ENCODE peak calls at places on chromosomes 13 and 19, in seven cellular contexts. K is fibroblast of pulmonary artery; O is hepatocyte; I is CD4-positive, alpha-beta T cell; Q is NB4; R is fibroblast of the aortic adventitia; F is psoas muscle. W is an unnamed sample.

GRCh38 chr13:96388598-96388997 is 298.7 kb downstream of the HS6ST3 start:
- DNase-seq in F (no peak), O (no peak), I (no peak), R (no peak), Q (no peak), K (no peak), W (no peak)

GRCh38 chr19:41702208-41702651 is 6.2 kb upstream of the CEACAM5 start:
- DNase-seq in F (no peak), Q (no peak), R (peak; percentile 4), K (peak; percentile 11), I (no peak), O (no peak), W (no peak)

GRCh38 chr19:342801-343421 is 1.7 kb downstream of the MIER2 start:
- DNase-seq in R (peak; percentile 91), F (peak; percentile 73), O (no peak), K (peak; percentile 90), Q (peak; percentile 78), I (no peak), W (peak; percentile 77)

GRCh38 chr13:20882206-20882605 is 20.3 kb downstream of the XPO4 start:
- DNase-seq in O (no peak), K (peak; percentile 16), R (peak; percentile 14), F (no peak), I (no peak), Q (no peak), W (no peak)

GRCh38 chr13:76043882-76044281 is 407.8 kb downstream of the LMO7 start:
- DNase-seq in Q (peak; percentile 3), F (no peak), K (peak; percentile 3), O (no peak), I (no peak), R (peak; percentile 6), W (no peak)

GRCh38 chr19:1067341-1068103 is 555 bp downstream of the ARHGAP45 start:
- DNase-seq in Q (peak; percentile 47), I (no peak), K (no peak), O (no peak), F (peak; percentile 20), R (no peak), W (no peak)

GRCh38 chr13:75635621-75636338 is at the start of gene LMO7:
- DNase-seq in O (peak; percentile 67), I (peak; percentile 34), F (peak; percentile 69), R (peak; percentile 49), K (peak; percentile 49), Q (peak; percentile 73), W (no peak)

GRCh38 chr13:96779691-96780090 is 214.6 kb downstream of the OXGR1 start:
- DNase-seq in I (no peak), K (no peak), O (no peak), Q (no peak), F (no peak), R (no peak), W (no peak)

GRCh38 chr13:41008349-41008980 is 10.7 kb downstream of the ELF1 start:
- DNase-seq in F (no peak), K (peak; percentile 79), I (no peak), R (peak; percentile 79), Q (peak; percentile 85), O (peak; percentile 18), W (peak; percentile 42)

GRCh38 chr19:35716735-35716984 is 1.1 kb upstream of the KMT2B start:
- DNase-seq in Q (no peak), F (no peak), I (no peak), R (no peak), O (no peak), K (no peak), W (no peak)

GRCh38 chr19:35718345-35719041 is 690 bp downstream of the KMT2B start:
- DNase-seq in K (peak; percentile 8), O (peak; percentile 52), Q (peak; percentile 42), F (peak; percentile 40), R (no peak), I (peak; percentile 36), W (no peak)

GRCh38 chr19:35715981-35716734 is 1.6 kb upstream of the KMT2B start:
- DNase-seq in F (peak; percentile 69), I (no peak), K (peak; percentile 39), O (peak; percentile 80), Q (peak; percentile 7), R (no peak), W (no peak)

GRCh38 chr19:35717665-35718344 is at the start of gene KMT2B:
- DNase-seq in O (peak; percentile 98), K (no peak), F (peak; percentile 97), R (no peak), I (no peak), Q (peak; percentile 94), W (peak; percentile 71)

GRCh38 chr19:35716985-35717664 is 678 bp upstream of the KMT2B start:
- DNase-seq in I (peak; percentile 95), R (peak; percentile 94), F (peak; percentile 90), K (peak; percentile 96), Q (peak; percentile 85), O (peak; percentile 94), W (peak; percentile 33)
- TF ChIP-seq CTCF in I (peak; percentile 95), R (peak; percentile 78), F (peak; percentile 90), K (peak; percentile 70), Q (peak; percentile 48), O (peak; percentile 90), W (peak; percentile 91)

GRCh38 chr13:101144808-101145419 is 271.4 kb downstream of the NALCN start:
- DNase-seq in R (peak; percentile 83), I (no peak), O (peak; percentile 83), Q (peak; percentile 70), F (no peak), K (peak; percentile 80), W (no peak)
- TF ChIP-seq CTCF in R (peak; percentile 56), I (peak; percentile 83), O (peak; percentile 76), Q (peak; percentile 43), F (peak; percentile 65), K (peak; percentile 56), W (peak; percentile 55)

GRCh38 chr19:13089139-13089856 is 13.4 kb downstream of the LYL1 start:
- DNase-seq in O (no peak), Q (no peak), F (no peak), I (no peak), R (no peak), K (no peak), W (no peak)
- TF ChIP-seq CTCF in O (no peak), Q (peak; percentile 38), F (no peak), I (no peak), R (peak; percentile 48), K (peak; percentile 28), W (peak; percentile 41)

DNA sequence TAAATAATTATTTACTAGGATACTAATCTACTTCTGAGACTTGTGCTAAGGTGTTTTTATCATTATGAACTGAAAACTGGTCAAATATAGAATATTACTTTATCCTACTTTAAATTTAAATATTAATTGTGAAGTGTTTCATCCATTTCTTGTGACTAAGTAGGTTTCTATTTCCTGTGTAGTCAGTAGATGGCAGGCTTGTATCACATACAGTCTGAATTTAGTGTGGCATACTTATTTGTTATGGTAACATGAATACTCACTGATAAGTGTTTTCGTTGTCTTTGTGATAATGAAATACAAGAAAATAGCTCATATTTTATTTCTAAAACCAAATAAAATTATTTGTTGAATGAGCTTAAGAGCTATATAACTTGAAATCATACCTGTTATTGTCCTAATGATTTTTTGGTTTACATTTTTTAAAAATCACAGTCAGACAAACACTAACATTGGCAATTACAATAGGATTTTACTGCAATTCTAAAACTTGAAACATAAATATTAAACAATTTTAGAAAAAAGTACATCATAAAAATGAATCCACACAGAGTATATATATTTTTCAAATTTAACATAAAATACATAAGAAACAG is 904.6 kb upstream of the PCDH20 start:
- DNase-seq in I (no peak), K (peak; percentile 76), R (peak; percentile 5), O (peak; percentile 48), Q (peak; percentile 63), F (no peak), W (no peak)
- TF ChIP-seq CTCF in I (no peak), K (peak; percentile 65), R (no peak), O (peak; percentile 83), Q (peak; percentile 25), F (peak; percentile 41), W (no peak)

GRCh38 chr13:48542581-48543341 is 9.9 kb upstream of the RCBTB2 start:
- DNase-seq in F (peak; percentile 28), R (no peak), Q (peak; percentile 42), I (no peak), K (peak; percentile 52), O (peak; percentile 46), W (no peak)
- TF ChIP-seq CTCF in F (peak; percentile 11), R (no peak), Q (no peak), I (no peak), K (peak; percentile 14), O (peak; percentile 14), W (no peak)

GRCh38 chr19:47377208-47377701 is 28.1 kb downstream of the DHX34 start:
- DNase-seq in R (no peak), K (no peak), Q (peak; percentile 37), F (peak; percentile 38), O (no peak), I (no peak), W (no peak)
- TF ChIP-seq CTCF in R (no peak), K (no peak), Q (no peak), F (no peak), O (no peak), I (no peak), W (no peak)

GRCh38 chr19:29645491-29645867 is 19.8 kb upstream of the PLEKHF1 start:
- DNase-seq in I (no peak), K (no peak), F (no peak), O (no peak), R (no peak), Q (no peak), W (no peak)
- TF ChIP-seq CTCF in I (no peak), K (no peak), F (no peak), O (no peak), R (no peak), Q (no peak), W (no peak)

DNA sequence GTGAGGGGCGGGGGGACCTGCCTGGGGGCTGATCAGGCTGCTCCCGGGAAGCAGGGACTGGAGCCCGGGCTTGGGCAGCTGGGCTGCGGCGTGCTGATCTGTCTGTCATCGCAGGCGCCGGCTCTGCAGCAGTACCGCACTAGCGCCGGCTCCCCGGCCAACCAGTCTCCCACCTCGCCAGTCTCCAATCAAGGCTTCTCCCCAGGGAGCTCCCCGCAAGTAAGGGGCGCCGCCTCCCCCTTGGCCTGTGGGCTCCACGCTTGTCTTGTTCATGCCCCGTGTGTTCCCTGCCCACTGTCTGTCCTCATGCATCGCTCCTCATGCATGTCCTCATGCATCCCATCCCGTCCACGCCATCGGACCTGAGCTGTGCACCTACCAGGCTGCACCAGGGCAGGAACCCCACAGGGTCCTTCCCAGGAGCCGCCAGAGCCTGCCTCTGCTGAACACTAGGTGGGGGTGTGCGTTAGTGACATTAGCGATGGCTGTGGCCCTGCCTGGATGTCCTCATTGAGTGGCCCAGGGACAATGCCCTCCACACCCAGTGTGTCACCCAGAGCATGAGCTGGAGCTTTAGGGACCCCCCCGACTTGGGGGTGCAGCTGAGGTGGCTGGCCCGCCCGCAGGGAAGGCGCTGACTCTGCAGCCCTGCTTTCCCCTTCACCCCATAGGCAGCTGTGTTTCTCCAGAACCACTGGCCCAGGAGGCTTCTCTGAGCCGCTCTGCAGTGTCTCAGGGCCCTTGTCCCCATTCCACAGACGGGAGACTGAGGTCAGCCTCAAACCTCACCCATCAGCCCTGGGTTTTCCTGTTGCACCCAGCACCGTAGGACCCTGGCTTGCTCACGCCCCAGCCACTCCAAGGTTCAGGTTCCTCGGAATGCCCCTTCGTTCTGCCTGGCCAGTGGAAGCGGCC is 19.5 kb downstream of the COMP start:
- DNase-seq in I (no peak), R (no peak), F (no peak), O (no peak), Q (peak; percentile 53), K (no peak), W (no peak)
- TF ChIP-seq CTCF in I (no peak), R (no peak), F (no peak), O (peak; percentile 38), Q (peak; percentile 42), K (peak; percentile 30), W (peak; percentile 13)

W was measured in AG09309.